ENCODE peak calls at places on chromosomes 4 and X, in seven cellular contexts. One of them, this sample, is unnamed.

GRCh38 chr4:62262676-62263075 is 1062.5 kb downstream of the ADGRL3 start:
- DNase-seq in GM04503: no peak
- DNase-seq in HFFc6: no peak
- DNase-seq in NCI-H1105 treated with DMSO at 0.1 percent for 48 hours: no peak
- DNase-seq in HuH-7.5: no peak
- DNase-seq in stimulated activated CD4-positive, alpha-beta T cell treated with anti-CD3 and anti-CD28 coated beads, Interleukin-2, amount 100 ng/mL, for 48 hours: no peak
- DNase-seq in naive thymus-derived CD8-positive, alpha-beta T cell: no peak
- DNase-seq in this sample: no peak

GRCh38 chr4:70913947-70914445 is 11.8 kb downstream of the MOB1B start:
- DNase-seq in stimulated activated CD4-positive, alpha-beta T cell treated with anti-CD3 and anti-CD28 coated beads, Interleukin-2, amount 100 ng/mL, for 48 hours: no peak
- DNase-seq in NCI-H1105 treated with DMSO at 0.1 percent for 48 hours: no peak
- DNase-seq in GM04503: no peak
- DNase-seq in naive thymus-derived CD8-positive, alpha-beta T cell: no peak
- DNase-seq in HuH-7.5: no peak
- DNase-seq in HFFc6: peak; percentile 57
- DNase-seq in this sample: no peak

GRCh38 chrX:130224810-130225209 is 43.9 kb downstream of the ZNF280C start:
- DNase-seq in naive thymus-derived CD8-positive, alpha-beta T cell: no peak
- DNase-seq in stimulated activated CD4-positive, alpha-beta T cell treated with anti-CD3 and anti-CD28 coated beads, Interleukin-2, amount 100 ng/mL, for 48 hours: no peak
- DNase-seq in GM04503: no peak
- DNase-seq in NCI-H1105 treated with DMSO at 0.1 percent for 48 hours: no peak
- DNase-seq in HuH-7.5: no peak
- DNase-seq in HFFc6: no peak
- DNase-seq in this sample: no peak

GRCh38 chr4:40923326-40924095 is 173.8 kb downstream of the NSUN7 start:
- DNase-seq in HuH-7.5: no peak
- DNase-seq in GM04503: no peak
- DNase-seq in NCI-H1105 treated with DMSO at 0.1 percent for 48 hours: peak; percentile 77
- DNase-seq in stimulated activated CD4-positive, alpha-beta T cell treated with anti-CD3 and anti-CD28 coated beads, Interleukin-2, amount 100 ng/mL, for 48 hours: no peak
- DNase-seq in naive thymus-derived CD8-positive, alpha-beta T cell: no peak
- DNase-seq in HFFc6: no peak
- DNase-seq in this sample: no peak

GRCh38 chr4:122759639-122760310 is 27.3 kb downstream of the BBS12 start:
- DNase-seq in GM04503: no peak
- DNase-seq in naive thymus-derived CD8-positive, alpha-beta T cell: no peak
- DNase-seq in stimulated activated CD4-positive, alpha-beta T cell treated with anti-CD3 and anti-CD28 coated beads, Interleukin-2, amount 100 ng/mL, for 48 hours: no peak
- DNase-seq in NCI-H1105 treated with DMSO at 0.1 percent for 48 hours: no peak
- DNase-seq in HuH-7.5: no peak
- DNase-seq in HFFc6: peak; percentile 30
- DNase-seq in this sample: no peak

GRCh38 chr4:150739591-150739990 is 157.6 kb downstream of the MAB21L2 start:
- DNase-seq in NCI-H1105 treated with DMSO at 0.1 percent for 48 hours: no peak
- DNase-seq in stimulated activated CD4-positive, alpha-beta T cell treated with anti-CD3 and anti-CD28 coated beads, Interleukin-2, amount 100 ng/mL, for 48 hours: no peak
- DNase-seq in GM04503: no peak
- DNase-seq in HFFc6: no peak
- DNase-seq in naive thymus-derived CD8-positive, alpha-beta T cell: no peak
- DNase-seq in HuH-7.5: no peak
- DNase-seq in this sample: no peak

GRCh38 chrX:22300130-22300529 is 27.4 kb downstream of the CBLL2 start:
- DNase-seq in stimulated activated CD4-positive, alpha-beta T cell treated with anti-CD3 and anti-CD28 coated beads, Interleukin-2, amount 100 ng/mL, for 48 hours: no peak
- DNase-seq in NCI-H1105 treated with DMSO at 0.1 percent for 48 hours: peak; percentile 75
- DNase-seq in GM04503: peak; percentile 19
- DNase-seq in naive thymus-derived CD8-positive, alpha-beta T cell: no peak
- DNase-seq in HuH-7.5: no peak
- DNase-seq in HFFc6: peak; percentile 65
- DNase-seq in this sample: no peak

GRCh38 chr4:2924286-2924685 is 38.9 kb downstream of the NOP14 start:
- DNase-seq in GM04503: no peak
- DNase-seq in naive thymus-derived CD8-positive, alpha-beta T cell: no peak
- DNase-seq in HFFc6: no peak
- DNase-seq in stimulated activated CD4-positive, alpha-beta T cell treated with anti-CD3 and anti-CD28 coated beads, Interleukin-2, amount 100 ng/mL, for 48 hours: no peak
- DNase-seq in NCI-H1105 treated with DMSO at 0.1 percent for 48 hours: no peak
- DNase-seq in HuH-7.5: no peak
- DNase-seq in this sample: no peak

GRCh38 chr4:118776166-118776954 is 59.6 kb downstream of the SEC24D start:
- DNase-seq in stimulated activated CD4-positive, alpha-beta T cell treated with anti-CD3 and anti-CD28 coated beads, Interleukin-2, amount 100 ng/mL, for 48 hours: no peak
- DNase-seq in naive thymus-derived CD8-positive, alpha-beta T cell: no peak
- DNase-seq in GM04503: no peak
- DNase-seq in HuH-7.5: no peak
- DNase-seq in HFFc6: peak; percentile 57
- DNase-seq in NCI-H1105 treated with DMSO at 0.1 percent for 48 hours: no peak
- DNase-seq in this sample: no peak